ENCODE peak calls at places on chromosomes 4 and X, in seven cellular contexts. H, W, V, R, F, K and Z are unnamed samples.

GRCh38 chrX:23901065-23901464 is 6.7 kb downstream of the APOO start:
- DNase-seq in H (no peak), W (peak; percentile 68), V (no peak), R (no peak), F (no peak), K (peak; percentile 51), Z (no peak)

GRCh38 chr4:138647433-138647832 is 368.1 kb upstream of the NOCT start:
- DNase-seq in H (no peak), W (no peak), V (no peak), R (no peak), F (no peak), K (no peak), Z (no peak)

GRCh38 chr4:57103051-57103450 is 7.1 kb downstream of the IGFBP7 start:
- DNase-seq in H (no peak), W (no peak), V (no peak), R (no peak), F (no peak), K (no peak), Z (no peak)

GRCh38 chrX:56564182-56564885 is 907 bp downstream of the UBQLN2 start:
- DNase-seq in H (no peak), W (no peak), V (no peak), R (no peak), F (no peak), K (peak; percentile 2), Z (no peak)

GRCh38 chr4:140346136-140346535 is 27.3 kb upstream of the SCOC start:
- DNase-seq in H (peak; percentile 43), W (no peak), V (no peak), R (no peak), F (no peak), K (no peak), Z (no peak)

GRCh38 chr4:120691536-120691935 is 231.0 kb downstream of the PRDM5 start:
- DNase-seq in H (no peak), W (no peak), V (no peak), R (no peak), F (no peak), K (no peak), Z (no peak)

GRCh38 chrX:54198262-54198661 is 15.2 kb upstream of the FAM120C start:
- DNase-seq in H (no peak), W (no peak), V (no peak), R (no peak), F (no peak), K (no peak), Z (no peak)

GRCh38 chrX:107574711-107575110 is 53.6 kb upstream of the PRPS1 start:
- DNase-seq in H (no peak), W (no peak), V (no peak), R (no peak), F (no peak), K (no peak), Z (no peak)

GRCh38 chr4:177964693-177965168 is 522.5 kb upstream of the AGA start:
- DNase-seq in H (no peak), W (no peak), V (no peak), R (no peak), F (no peak), K (no peak), Z (no peak)

GRCh38 chrX:9326369-9326768 is 138.5 kb upstream of the TBL1X start:
- DNase-seq in H (no peak), W (no peak), V (no peak), R (no peak), F (no peak), K (no peak), Z (no peak)

GRCh38 chrX:100798815-100799214 is 21.4 kb upstream of the CSTF2 start:
- DNase-seq in H (no peak), W (no peak), V (no peak), R (no peak), F (no peak), K (no peak), Z (no peak)

GRCh38 chr4:92263575-92263974 is 40.2 kb upstream of the GRID2 start:
- DNase-seq in H (no peak), W (no peak), V (no peak), R (no peak), F (no peak), K (no peak), Z (no peak)

GRCh38 chrX:39689374-39690104 is 408.2 kb downstream of the BCOR start:
- DNase-seq in H (no peak), W (no peak), V (no peak), R (no peak), F (no peak), K (no peak), Z (no peak)

GRCh38 chrX:39690541-39691415 is 407.0 kb downstream of the BCOR start:
- DNase-seq in H (no peak), W (no peak), V (no peak), R (no peak), F (no peak), K (no peak), Z (no peak)

GRCh38 chrX:39691724-39692123 is 406.0 kb downstream of the BCOR start:
- DNase-seq in H (no peak), W (no peak), V (no peak), R (no peak), F (no peak), K (no peak), Z (no peak)

GRCh38 chrX:39688219-39688575 is 409.6 kb downstream of the BCOR start:
- DNase-seq in H (no peak), W (no peak), V (no peak), R (no peak), F (no peak), K (no peak), Z (no peak)

GRCh38 chrX:39688576-39689373 is 409.0 kb downstream of the BCOR start:
- DNase-seq in H (peak; percentile 75), W (peak; percentile 23), V (no peak), R (peak; percentile 75), F (peak; percentile 76), K (peak; percentile 1), Z (peak; percentile 8)
- TF ChIP-seq EP300 in H (no peak), W (no peak), V (no peak), R (no peak), F (no peak), K (no peak), Z (no peak)

GRCh38 chr4:159043861-159044260 is 59.0 kb upstream of the RAPGEF2 start:
- DNase-seq in H (no peak), W (no peak), V (no peak), R (no peak), F (no peak), K (no peak), Z (no peak)

GRCh38 chr4:159041058-159042034 is 61.5 kb upstream of the RAPGEF2 start:
- DNase-seq in H (no peak), W (no peak), V (no peak), R (no peak), F (no peak), K (no peak), Z (no peak)

GRCh38 chr4:159046683-159047082 is 56.2 kb upstream of the RAPGEF2 start:
- DNase-seq in H (no peak), W (no peak), V (no peak), R (no peak), F (no peak), K (peak; percentile 87), Z (no peak)

GRCh38 chr4:159045321-159045720 is 57.6 kb upstream of the RAPGEF2 start:
- DNase-seq in H (no peak), W (no peak), V (no peak), R (no peak), F (no peak), K (no peak), Z (no peak)

DNA sequence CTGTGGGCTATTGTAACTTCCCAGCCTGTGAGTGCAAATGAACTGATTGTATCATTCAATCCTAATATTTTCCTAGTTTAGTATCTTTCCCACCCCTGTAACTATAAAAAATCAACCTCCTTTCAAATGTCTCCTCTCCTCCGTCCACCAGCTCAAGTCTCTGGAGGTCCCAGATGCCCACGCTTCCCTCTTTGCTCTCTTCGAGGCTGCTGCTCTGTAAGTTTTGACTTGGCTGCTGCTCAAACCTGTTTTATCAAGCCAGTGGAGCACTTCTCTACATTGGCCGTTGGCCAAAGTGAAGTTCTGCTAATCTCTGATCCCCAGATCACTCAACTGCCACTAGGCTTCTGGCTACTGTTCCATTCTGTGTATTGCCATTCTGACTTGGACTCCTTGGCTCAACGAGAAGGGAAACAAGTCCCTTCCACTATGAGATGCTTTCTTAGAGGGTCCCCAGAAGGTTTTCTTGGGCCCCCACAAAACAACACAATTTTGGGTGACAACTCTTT is 60.7 kb upstream of the RAPGEF2 start:
- DNase-seq in H (peak; percentile 61), W (no peak), V (no peak), R (no peak), F (no peak), K (no peak), Z (no peak)
- TF ChIP-seq EP300 in H (no peak), W (no peak), V (no peak), R (no peak), F (no peak), K (no peak), Z (no peak)

GRCh38 chr4:76212851-76213414 is 691 bp downstream of the SCARB2 start:
- DNase-seq in H (no peak), W (peak; percentile 20), V (no peak), R (no peak), F (no peak), K (no peak), Z (no peak)

GRCh38 chr4:76212301-76212700 is 1.3 kb downstream of the SCARB2 start:
- DNase-seq in H (no peak), W (no peak), V (no peak), R (no peak), F (no peak), K (no peak), Z (no peak)

GRCh38 chr4:76214269-76214628 is 625 bp upstream of the SCARB2 start:
- DNase-seq in H (no peak), W (no peak), V (no peak), R (no peak), F (no peak), K (no peak), Z (no peak)

GRCh38 chr4:76215120-76215519 is 1.5 kb upstream of the SCARB2 start:
- DNase-seq in H (peak; percentile 65), W (no peak), V (no peak), R (no peak), F (no peak), K (no peak), Z (no peak)

DNA sequence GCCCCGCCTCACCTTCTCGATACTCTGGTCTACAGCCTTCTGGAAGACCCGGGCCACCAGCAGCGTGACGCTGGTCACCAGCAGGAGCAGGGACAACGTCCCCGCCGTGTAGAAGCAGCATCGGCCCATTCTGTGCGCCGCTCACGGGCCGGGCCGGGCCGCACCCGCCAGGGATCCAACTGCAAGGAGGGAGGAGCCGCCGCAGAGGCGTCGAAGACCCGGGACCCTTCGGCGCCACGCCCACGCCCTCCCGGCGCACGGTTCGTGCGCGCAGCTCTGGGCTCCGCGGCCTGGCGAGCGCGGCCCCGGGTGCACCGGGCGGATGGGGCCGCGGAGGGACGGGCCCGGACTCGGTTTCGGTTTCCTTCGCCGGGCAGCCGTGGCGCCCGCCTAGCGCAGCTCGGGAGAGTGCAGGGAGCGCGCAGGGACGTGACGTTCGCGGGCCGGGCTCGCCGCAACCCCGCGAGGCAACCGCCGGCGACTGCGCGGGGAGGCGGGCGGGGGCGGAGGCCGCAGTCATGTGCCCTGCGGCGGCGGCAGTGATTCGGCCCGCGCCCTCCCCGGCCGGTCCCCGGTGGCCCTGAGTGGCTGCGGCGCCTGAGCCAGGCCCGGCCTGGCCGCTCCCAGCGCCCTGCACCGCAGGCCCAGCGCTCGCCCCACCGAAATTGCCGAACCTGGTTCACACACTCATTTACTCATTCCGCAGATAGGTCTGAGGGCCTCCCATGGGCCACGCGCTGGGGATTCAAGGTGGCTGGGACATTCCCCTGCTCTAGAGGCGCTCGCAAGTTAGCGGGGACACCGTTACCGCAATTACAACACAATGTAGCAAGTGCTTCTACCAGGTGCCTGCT is at the start of gene SCARB2:
- DNase-seq in H (peak; percentile 92), W (peak; percentile 60), V (peak; percentile 91), R (peak; percentile 88), F (peak; percentile 95), K (peak; percentile 61), Z (peak; percentile 71)
- TF ChIP-seq EP300 in H (no peak), W (no peak), V (no peak), R (no peak), F (no peak), K (no peak), Z (no peak)

GRCh38 chrX:105880491-105880890 is 58.2 kb downstream of the NRK start:
- DNase-seq in H (no peak), W (no peak), V (no peak), R (no peak), F (no peak), K (no peak), Z (no peak)
- TF ChIP-seq EP300 in H (no peak), W (no peak), V (no peak), R (no peak), F (no peak), K (no peak), Z (no peak)